ENCODE peak calls at places on chromosome 22, in four cellular contexts. H is A549; K is naive thymus-derived CD4-positive, alpha-beta T cell; B is CD8-positive, alpha-beta memory T cell. S is an unnamed sample. For H3K4me1, the result is how much of the 10 kb centered on the place peaks cover.

GRCh38 chr22:49429066-49429465 is 398.6 kb downstream of the BRD1 start:
- DNase-seq in H (no peak), K (no peak), B (no peak), S (no peak)

GRCh38 chr22:45648320-45649070 is 23.1 kb upstream of the ATXN10 start:
- DNase-seq in H (no peak), K (no peak), B (no peak), S (no peak)

GRCh38 chr22:47063071-47063509 is 300.6 kb downstream of the TBC1D22A start:
- DNase-seq in H (no peak), K (no peak), B (no peak), S (no peak)

GRCh38 chr22:43152355-43153071 is 1.2 kb downstream of the TSPO start:
- DNase-seq in H (no peak), K (peak), B (peak), S (peak)

GRCh38 chr22:23282089-23282501 is 101.8 kb downstream of the BCR start:
- DNase-seq in H (peak), K (no peak), B (no peak), S (no peak)

GRCh38 chr22:48700566-48701295 is 1126.9 kb downstream of the BRD1 start:
- DNase-seq in H (no peak), K (no peak), B (no peak), S (no peak)

GRCh38 chr22:24954114-24954463 is 1.6 kb downstream of the KIAA1671 start:
- DNase-seq in H (no peak), K (no peak), B (no peak), S (no peak)

GRCh38 chr22:17303840-17304779 is 65.2 kb upstream of the CECR2 start:
- DNase-seq in H (no peak), K (peak), B (peak), S (no peak)

GRCh38 chr22:46661221-46661851 is 41.1 kb downstream of the GRAMD4 start:
- DNase-seq in H (peak), K (no peak), B (peak), S (no peak)

GRCh38 chr22:31537019-31537535 is 40.7 kb downstream of the SFI1 start:
- DNase-seq in H (no peak), K (no peak), B (no peak), S (no peak)

GRCh38 chr22:22684605-22685561 is 40.5 kb downstream of the GGTLC2 start:
- DNase-seq in H (no peak), K (no peak), B (no peak), S (no peak)

GRCh38 chr22:33000342-33001280 is 57.6 kb downstream of the SYN3 start:
- DNase-seq in H (peak), K (peak), B (no peak), S (no peak)

GRCh38 chr22:47218671-47219070 is 456.2 kb downstream of the TBC1D22A start:
- DNase-seq in H (no peak), K (no peak), B (no peak), S (peak)

GRCh38 chr22:48226026-48227013 is 1463.9 kb downstream of the TBC1D22A start:
- DNase-seq in H (no peak), K (no peak), B (no peak), S (no peak)

GRCh38 chr22:48490513-48491411 is 1336.9 kb downstream of the BRD1 start:
- DNase-seq in H (peak), K (no peak), B (no peak), S (peak)

GRCh38 chr22:30046716-30047363 is 33.4 kb upstream of the HORMAD2 start:
- DNase-seq in H (no peak), K (no peak), B (no peak), S (no peak)

GRCh38 chr22:23110190-23110921 is 31.4 kb downstream of the RSPH14 start:
- DNase-seq in H (no peak), K (no peak), B (no peak), S (no peak)

GRCh38 chr22:30655532-30655931 is 12.1 kb downstream of the DUSP18 start:
- DNase-seq in H (no peak), K (no peak), B (no peak), S (no peak)

GRCh38 chr22:30485362-30485988 is 13.7 kb upstream of the SEC14L3 start:
- DNase-seq in H (peak), K (peak), B (peak), S (no peak)

DNA sequence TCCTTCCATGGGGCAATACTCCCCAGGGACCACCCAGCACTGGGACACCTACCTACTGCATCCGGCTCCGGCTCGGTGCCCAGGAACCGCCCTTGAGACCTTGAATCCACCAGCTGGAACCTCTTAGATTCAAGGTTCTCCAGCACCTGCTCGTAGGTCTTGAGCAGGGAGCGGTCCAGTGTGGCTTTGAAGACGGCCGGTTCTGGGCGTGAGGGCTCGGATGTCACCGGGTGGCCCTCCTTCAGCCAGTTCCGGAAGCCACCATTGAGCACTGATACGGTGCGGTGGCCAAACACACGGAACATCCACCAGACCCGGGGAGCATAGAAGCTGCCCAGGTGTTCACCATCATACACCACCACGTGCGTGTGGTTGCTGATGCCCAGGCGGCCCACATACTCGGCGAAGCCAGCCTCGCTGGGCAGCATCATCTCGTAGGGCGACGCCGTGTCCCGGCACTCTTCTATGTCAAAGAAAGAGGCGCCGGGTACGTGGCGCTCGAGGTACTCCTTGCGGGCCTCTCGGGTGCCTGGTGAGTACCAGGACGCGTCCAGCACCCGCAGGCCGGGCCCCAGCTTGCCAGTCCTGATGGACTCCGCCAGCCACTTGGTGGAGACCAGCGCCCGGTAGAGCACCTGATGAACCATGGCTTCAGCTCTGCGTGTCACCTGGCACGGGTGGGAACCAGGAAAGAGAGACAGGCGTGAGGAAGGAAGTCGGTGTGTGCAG is 997 bp downstream of the TST start:
- DNase-seq in H (no peak), K (no peak), B (no peak), S (no peak)
- H3K4me1 ChIP-seq in H (under half), K (under half), B (under half), S (half or more)

GRCh38 chr22:19851291-19852176 is 3.1 kb downstream of the GNB1L start:
- DNase-seq in H (no peak), K (no peak), B (no peak), S (no peak)

GRCh38 chr22:19848298-19849224 is 6.1 kb downstream of the GNB1L start:
- DNase-seq in H (peak), K (no peak), B (no peak), S (no peak)

GRCh38 chr22:19852177-19852781 is 2.4 kb downstream of the GNB1L start:
- DNase-seq in H (no peak), K (no peak), B (no peak), S (no peak)

GRCh38 chr22:19850482-19851109 is 4.1 kb downstream of the GNB1L start:
- DNase-seq in H (no peak), K (no peak), B (no peak), S (no peak)

GRCh38 chr22:19849800-19850481 is 4.7 kb downstream of the GNB1L start:
- DNase-seq in H (no peak), K (no peak), B (no peak), S (no peak)
- H3K4me1 ChIP-seq in H (under half), K (under half), B (under half), S (half or more)

GRCh38 chr22:44224166-44224565 is 43.4 kb downstream of the PARVG start:
- DNase-seq in H (no peak), K (no peak), B (no peak), S (no peak)

GRCh38 chr22:44219101-44219870 is 38.6 kb downstream of the PARVG start:
- DNase-seq in H (no peak), K (no peak), B (no peak), S (no peak)

GRCh38 chr22:44220727-44221680 is 40.3 kb downstream of the PARVG start:
- DNase-seq in H (no peak), K (no peak), B (no peak), S (no peak)

GRCh38 chr22:44225091-44225689 is 44.5 kb downstream of the PARVG start:
- DNase-seq in H (no peak), K (no peak), B (no peak), S (no peak)

GRCh38 chr22:44221710-44222475 is 41.2 kb downstream of the PARVG start:
- DNase-seq in H (no peak), K (no peak), B (no peak), S (no peak)
- H3K4me1 ChIP-seq in H (under half), K (under half), B (under half), S (under half)

GRCh38 chr22:36452473-36453265 is 28.8 kb downstream of the TXN2 start:
- DNase-seq in H (no peak), K (no peak), B (no peak), S (no peak)
- H3K4me1 ChIP-seq in H (under half), K (under half), B (half or more), S (half or more)

S was measured in suprapubic skin.